ENCODE peak calls at places on chromosomes 1 and 21, in five cellular contexts. One of them, this sample, is unnamed.

GRCh38 chr1:231233735-231234417 is 7.1 kb upstream of the GNPAT start:
- DNase-seq in stimulated activated CD4-positive, alpha-beta T cell treated with anti-CD3 and anti-CD28 coated beads, TNF-alpha, amount 100 ng/mL, for 48 hours: no peak
- DNase-seq in PC-9: no peak
- DNase-seq in activated CD8-positive, alpha-beta memory T cell treated with anti-CD3 and anti-CD28 coated beads for 1 hour: no peak
- DNase-seq in D341Med: no peak
- DNase-seq in this sample: no peak

GRCh38 chr1:115660151-115660550 is 18.4 kb downstream of the VANGL1 start:
- DNase-seq in stimulated activated CD4-positive, alpha-beta T cell treated with anti-CD3 and anti-CD28 coated beads, TNF-alpha, amount 100 ng/mL, for 48 hours: no peak
- DNase-seq in activated CD8-positive, alpha-beta memory T cell treated with anti-CD3 and anti-CD28 coated beads for 1 hour: no peak
- DNase-seq in D341Med: no peak
- DNase-seq in PC-9: no peak
- DNase-seq in this sample: no peak

GRCh38 chr1:193868425-193868824 is 682.0 kb upstream of the B3GALT2 start:
- DNase-seq in PC-9: no peak
- DNase-seq in stimulated activated CD4-positive, alpha-beta T cell treated with anti-CD3 and anti-CD28 coated beads, TNF-alpha, amount 100 ng/mL, for 48 hours: no peak
- DNase-seq in D341Med: no peak
- DNase-seq in activated CD8-positive, alpha-beta memory T cell treated with anti-CD3 and anti-CD28 coated beads for 1 hour: no peak
- DNase-seq in this sample: no peak

GRCh38 chr1:151012684-151013471 is 4.6 kb downstream of the PRUNE1 start:
- DNase-seq in stimulated activated CD4-positive, alpha-beta T cell treated with anti-CD3 and anti-CD28 coated beads, TNF-alpha, amount 100 ng/mL, for 48 hours: no peak
- DNase-seq in activated CD8-positive, alpha-beta memory T cell treated with anti-CD3 and anti-CD28 coated beads for 1 hour: no peak
- DNase-seq in PC-9: no peak
- DNase-seq in D341Med: no peak
- DNase-seq in this sample: no peak

GRCh38 chr1:109771712-109772657 is 8.3 kb upstream of the EPS8L3 start:
- DNase-seq in D341Med: no peak
- DNase-seq in PC-9: no peak
- DNase-seq in activated CD8-positive, alpha-beta memory T cell treated with anti-CD3 and anti-CD28 coated beads for 1 hour: no peak
- DNase-seq in stimulated activated CD4-positive, alpha-beta T cell treated with anti-CD3 and anti-CD28 coated beads, TNF-alpha, amount 100 ng/mL, for 48 hours: no peak
- DNase-seq in this sample: no peak

GRCh38 chr1:37478890-37479254 is 4.5 kb downstream of the ZC3H12A start:
- DNase-seq in activated CD8-positive, alpha-beta memory T cell treated with anti-CD3 and anti-CD28 coated beads for 1 hour: no peak
- DNase-seq in stimulated activated CD4-positive, alpha-beta T cell treated with anti-CD3 and anti-CD28 coated beads, TNF-alpha, amount 100 ng/mL, for 48 hours: no peak
- DNase-seq in D341Med: no peak
- DNase-seq in PC-9: no peak
- DNase-seq in this sample: no peak

GRCh38 chr1:43452789-43453441 is 816 bp downstream of the HYI start:
- DNase-seq in activated CD8-positive, alpha-beta memory T cell treated with anti-CD3 and anti-CD28 coated beads for 1 hour: no peak
- DNase-seq in D341Med: no peak
- DNase-seq in stimulated activated CD4-positive, alpha-beta T cell treated with anti-CD3 and anti-CD28 coated beads, TNF-alpha, amount 100 ng/mL, for 48 hours: no peak
- DNase-seq in PC-9: peak
- DNase-seq in this sample: no peak

GRCh38 chr1:225987491-225988316 is 11.4 kb downstream of the SDE2 start:
- DNase-seq in D341Med: no peak
- DNase-seq in activated CD8-positive, alpha-beta memory T cell treated with anti-CD3 and anti-CD28 coated beads for 1 hour: no peak
- DNase-seq in stimulated activated CD4-positive, alpha-beta T cell treated with anti-CD3 and anti-CD28 coated beads, TNF-alpha, amount 100 ng/mL, for 48 hours: no peak
- DNase-seq in PC-9: peak
- DNase-seq in this sample: no peak

GRCh38 chr1:68331117-68331865 is 99.0 kb upstream of the WLS start:
- DNase-seq in D341Med: no peak
- DNase-seq in activated CD8-positive, alpha-beta memory T cell treated with anti-CD3 and anti-CD28 coated beads for 1 hour: no peak
- DNase-seq in stimulated activated CD4-positive, alpha-beta T cell treated with anti-CD3 and anti-CD28 coated beads, TNF-alpha, amount 100 ng/mL, for 48 hours: no peak
- DNase-seq in PC-9: peak
- DNase-seq in this sample: no peak

GRCh38 chr21:37146320-37147225 is 73.5 kb downstream of the TTC3 start:
- DNase-seq in activated CD8-positive, alpha-beta memory T cell treated with anti-CD3 and anti-CD28 coated beads for 1 hour: no peak
- DNase-seq in PC-9: no peak
- DNase-seq in stimulated activated CD4-positive, alpha-beta T cell treated with anti-CD3 and anti-CD28 coated beads, TNF-alpha, amount 100 ng/mL, for 48 hours: no peak
- DNase-seq in D341Med: peak
- DNase-seq in this sample: no peak

GRCh38 chr1:179937668-179938259 is 16.8 kb upstream of the CEP350 start:
- DNase-seq in stimulated activated CD4-positive, alpha-beta T cell treated with anti-CD3 and anti-CD28 coated beads, TNF-alpha, amount 100 ng/mL, for 48 hours: no peak
- DNase-seq in D341Med: no peak
- DNase-seq in activated CD8-positive, alpha-beta memory T cell treated with anti-CD3 and anti-CD28 coated beads for 1 hour: no peak
- DNase-seq in PC-9: no peak
- DNase-seq in this sample: no peak

GRCh38 chr1:58529288-58529687 is 17.2 kb downstream of the OMA1 start:
- DNase-seq in activated CD8-positive, alpha-beta memory T cell treated with anti-CD3 and anti-CD28 coated beads for 1 hour: no peak
- DNase-seq in D341Med: no peak
- DNase-seq in stimulated activated CD4-positive, alpha-beta T cell treated with anti-CD3 and anti-CD28 coated beads, TNF-alpha, amount 100 ng/mL, for 48 hours: no peak
- DNase-seq in PC-9: no peak
- DNase-seq in this sample: no peak

GRCh38 chr1:153677718-153678518 is 570 bp upstream of the NPR1 start:
- DNase-seq in D341Med: peak
- DNase-seq in PC-9: no peak
- DNase-seq in activated CD8-positive, alpha-beta memory T cell treated with anti-CD3 and anti-CD28 coated beads for 1 hour: no peak
- DNase-seq in stimulated activated CD4-positive, alpha-beta T cell treated with anti-CD3 and anti-CD28 coated beads, TNF-alpha, amount 100 ng/mL, for 48 hours: peak
- DNase-seq in this sample: peak

GRCh38 chr1:43267818-43268425 is 1.9 kb upstream of the TMEM125 start:
- DNase-seq in activated CD8-positive, alpha-beta memory T cell treated with anti-CD3 and anti-CD28 coated beads for 1 hour: no peak
- DNase-seq in stimulated activated CD4-positive, alpha-beta T cell treated with anti-CD3 and anti-CD28 coated beads, TNF-alpha, amount 100 ng/mL, for 48 hours: no peak
- DNase-seq in PC-9: no peak
- DNase-seq in D341Med: no peak
- DNase-seq in this sample: no peak

GRCh38 chr1:57546931-57547330 is 123.1 kb upstream of the DAB1 start:
- DNase-seq in activated CD8-positive, alpha-beta memory T cell treated with anti-CD3 and anti-CD28 coated beads for 1 hour: no peak
- DNase-seq in D341Med: no peak
- DNase-seq in PC-9: no peak
- DNase-seq in stimulated activated CD4-positive, alpha-beta T cell treated with anti-CD3 and anti-CD28 coated beads, TNF-alpha, amount 100 ng/mL, for 48 hours: no peak
- DNase-seq in this sample: no peak

GRCh38 chr1:51410568-51411460 is 80.5 kb upstream of the TTC39A start:
- DNase-seq in PC-9: no peak
- DNase-seq in D341Med: no peak
- DNase-seq in activated CD8-positive, alpha-beta memory T cell treated with anti-CD3 and anti-CD28 coated beads for 1 hour: no peak
- DNase-seq in stimulated activated CD4-positive, alpha-beta T cell treated with anti-CD3 and anti-CD28 coated beads, TNF-alpha, amount 100 ng/mL, for 48 hours: no peak
- DNase-seq in this sample: no peak

GRCh38 chr1:99365545-99365944 is 101.3 kb downstream of the PLPPR4 start:
- DNase-seq in PC-9: no peak
- DNase-seq in D341Med: no peak
- DNase-seq in activated CD8-positive, alpha-beta memory T cell treated with anti-CD3 and anti-CD28 coated beads for 1 hour: no peak
- DNase-seq in stimulated activated CD4-positive, alpha-beta T cell treated with anti-CD3 and anti-CD28 coated beads, TNF-alpha, amount 100 ng/mL, for 48 hours: no peak
- DNase-seq in this sample: no peak

GRCh38 chr21:14766241-14766640 is 220.1 kb upstream of the SAMSN1 start:
- DNase-seq in PC-9: no peak
- DNase-seq in stimulated activated CD4-positive, alpha-beta T cell treated with anti-CD3 and anti-CD28 coated beads, TNF-alpha, amount 100 ng/mL, for 48 hours: no peak
- DNase-seq in activated CD8-positive, alpha-beta memory T cell treated with anti-CD3 and anti-CD28 coated beads for 1 hour: no peak
- DNase-seq in D341Med: peak
- DNase-seq in this sample: peak

GRCh38 chr1:211257831-211258225 is 1.3 kb upstream of the RCOR3 start:
- DNase-seq in stimulated activated CD4-positive, alpha-beta T cell treated with anti-CD3 and anti-CD28 coated beads, TNF-alpha, amount 100 ng/mL, for 48 hours: no peak
- DNase-seq in D341Med: no peak
- DNase-seq in PC-9: no peak
- DNase-seq in activated CD8-positive, alpha-beta memory T cell treated with anti-CD3 and anti-CD28 coated beads for 1 hour: no peak
- DNase-seq in this sample: no peak

GRCh38 chr1:64844609-64845008 is 99.7 kb downstream of the RAVER2 start:
- DNase-seq in activated CD8-positive, alpha-beta memory T cell treated with anti-CD3 and anti-CD28 coated beads for 1 hour: no peak
- DNase-seq in stimulated activated CD4-positive, alpha-beta T cell treated with anti-CD3 and anti-CD28 coated beads, TNF-alpha, amount 100 ng/mL, for 48 hours: no peak
- DNase-seq in PC-9: no peak
- DNase-seq in D341Med: no peak
- DNase-seq in this sample: no peak

GRCh38 chr21:33947451-33948095 is 32.0 kb upstream of the ATP5PO start:
- DNase-seq in stimulated activated CD4-positive, alpha-beta T cell treated with anti-CD3 and anti-CD28 coated beads, TNF-alpha, amount 100 ng/mL, for 48 hours: peak
- DNase-seq in D341Med: no peak
- DNase-seq in activated CD8-positive, alpha-beta memory T cell treated with anti-CD3 and anti-CD28 coated beads for 1 hour: peak
- DNase-seq in PC-9: peak
- DNase-seq in this sample: no peak

GRCh38 chr1:221101792-221102191 is 222.5 kb downstream of the HLX start:
- DNase-seq in activated CD8-positive, alpha-beta memory T cell treated with anti-CD3 and anti-CD28 coated beads for 1 hour: no peak
- DNase-seq in stimulated activated CD4-positive, alpha-beta T cell treated with anti-CD3 and anti-CD28 coated beads, TNF-alpha, amount 100 ng/mL, for 48 hours: no peak
- DNase-seq in D341Med: no peak
- DNase-seq in PC-9: no peak
- DNase-seq in this sample: no peak

GRCh38 chr1:237864338-237865244 is 26.1 kb downstream of the ZP4 start:
- DNase-seq in activated CD8-positive, alpha-beta memory T cell treated with anti-CD3 and anti-CD28 coated beads for 1 hour: no peak
- DNase-seq in stimulated activated CD4-positive, alpha-beta T cell treated with anti-CD3 and anti-CD28 coated beads, TNF-alpha, amount 100 ng/mL, for 48 hours: peak
- DNase-seq in D341Med: peak
- DNase-seq in PC-9: no peak
- DNase-seq in this sample: peak

GRCh38 chr1:53946252-53947171 is at the start of gene LRRC42:
- DNase-seq in D341Med: peak
- DNase-seq in activated CD8-positive, alpha-beta memory T cell treated with anti-CD3 and anti-CD28 coated beads for 1 hour: no peak
- DNase-seq in PC-9: no peak
- DNase-seq in stimulated activated CD4-positive, alpha-beta T cell treated with anti-CD3 and anti-CD28 coated beads, TNF-alpha, amount 100 ng/mL, for 48 hours: peak
- DNase-seq in this sample: peak

GRCh38 chr21:43613755-43614638 is 45.3 kb downstream of the HSF2BP start:
- DNase-seq in activated CD8-positive, alpha-beta memory T cell treated with anti-CD3 and anti-CD28 coated beads for 1 hour: no peak
- DNase-seq in stimulated activated CD4-positive, alpha-beta T cell treated with anti-CD3 and anti-CD28 coated beads, TNF-alpha, amount 100 ng/mL, for 48 hours: no peak
- DNase-seq in D341Med: no peak
- DNase-seq in PC-9: no peak
- DNase-seq in this sample: no peak

This sample was measured in WERI-Rb-1.